ENCODE peak calls at places on chromosome 14, in nine cellular contexts. I is K562, H is ascending aorta, M is heart right ventricle, V is ovary, Z is body of pancreas, U is neural progenitor cell, W is transverse colon, C is H9. Y is an unnamed sample. For H3K4me1 and H3K9me3, the result is how much of the 10 kb centered on the place peaks cover.

GRCh38 chr14:77923131-77923933 is 123.4 kb downstream of the ADCK1 start:
- DNase-seq in M (no peak), H (no peak), C (no peak), W (no peak), Z (no peak), V (no peak), I (peak), U (no peak), Y (no peak)

GRCh38 chr14:106491851-106492250 is 965.5 kb downstream of the TMEM121 start:
- DNase-seq in W (peak), V (no peak), I (peak), M (no peak), Z (peak), U (no peak), C (no peak), H (no peak), Y (no peak)

GRCh38 chr14:56794557-56795283 is 15.6 kb downstream of the OTX2 start:
- DNase-seq in C (no peak), U (peak), Z (no peak), H (no peak), W (no peak), V (no peak), M (no peak), I (no peak), Y (no peak)

GRCh38 chr14:34742509-34743115 is 28.2 kb upstream of the CFL2 start:
- DNase-seq in W (no peak), M (no peak), V (no peak), U (no peak), I (no peak), C (no peak), Z (no peak), H (no peak), Y (no peak)

GRCh38 chr14:29618323-29619067 is 309.2 kb downstream of the PRKD1 start:
- DNase-seq in C (no peak), W (no peak), I (no peak), U (no peak), H (no peak), Z (peak), M (no peak), V (no peak), Y (no peak)

GRCh38 chr14:77033622-77034521 is 5.4 kb upstream of the IRF2BPL start:
- DNase-seq in U (peak), C (peak), H (peak), M (peak), V (peak), I (no peak), Z (peak), W (peak), Y (no peak)

GRCh38 chr14:101858791-101859537 is 97.5 kb downstream of the PPP2R5C start:
- DNase-seq in I (no peak), W (no peak), M (no peak), U (no peak), Z (no peak), H (no peak), V (no peak), C (no peak), Y (no peak)

GRCh38 chr14:59482471-59483331 is 1.5 kb downstream of the L3HYPDH start:
- DNase-seq in M (peak), Z (peak), W (peak), I (peak), H (peak), U (no peak), V (no peak), C (no peak), Y (peak)

GRCh38 chr14:101828038-101828437 is 66.5 kb downstream of the PPP2R5C start:
- DNase-seq in C (no peak), M (no peak), W (no peak), Z (no peak), H (no peak), V (no peak), I (no peak), U (no peak), Y (no peak)

GRCh38 chr14:85195872-85196477 is 334.0 kb upstream of the FLRT2 start:
- DNase-seq in W (no peak), I (no peak), Z (peak), V (no peak), M (no peak), H (no peak), U (peak), C (no peak), Y (no peak)

GRCh38 chr14:62800577-62800976 is 244.7 kb downstream of the KCNH5 start:
- DNase-seq in H (no peak), U (no peak), M (no peak), C (no peak), I (no peak), V (no peak), Z (no peak), W (no peak), Y (no peak)

GRCh38 chr14:88281447-88281846 is 41.6 kb downstream of the KCNK10 start:
- DNase-seq in I (no peak), Z (no peak), U (no peak), W (no peak), H (no peak), C (no peak), V (no peak), M (no peak), Y (no peak)

GRCh38 chr14:99261916-99262787 is 9.8 kb downstream of the BCL11B start:
- DNase-seq in M (no peak), H (peak), V (no peak), U (no peak), W (peak), Z (no peak), I (no peak), C (no peak), Y (no peak)

GRCh38 chr14:95348395-95349080 is 28.8 kb upstream of the CLMN start:
- DNase-seq in I (no peak), V (no peak), Z (no peak), M (no peak), C (no peak), U (peak), H (peak), W (no peak), Y (no peak)

GRCh38 chr14:74592476-74593191 is 19.4 kb downstream of the LTBP2 start:
- DNase-seq in V (no peak), W (no peak), Z (no peak), C (no peak), M (no peak), U (no peak), I (no peak), H (no peak), Y (no peak)

GRCh38 chr14:21894003-21894897 is 220.6 kb upstream of the OR4E1 start:
- DNase-seq in V (no peak), U (peak), H (no peak), Z (peak), C (peak), I (peak), M (no peak), W (no peak), Y (no peak)

GRCh38 chr14:100775831-100776591 is 49.3 kb downstream of the DLK1 start:
- DNase-seq in U (no peak), H (peak), Z (no peak), C (no peak), I (no peak), W (no peak), M (no peak), V (no peak), Y (no peak)

GRCh38 chr14:66330916-66331315 is 155.3 kb upstream of the CCDC196 start:
- DNase-seq in C (no peak), V (no peak), H (no peak), Z (no peak), W (no peak), U (no peak), M (no peak), I (no peak), Y (no peak)

GRCh38 chr14:97179573-97179972 is 382.4 kb downstream of the VRK1 start:
- DNase-seq in W (no peak), V (no peak), H (no peak), Z (no peak), U (no peak), M (no peak), I (no peak), C (no peak), Y (no peak)

GRCh38 chr14:97180304-97181200 is 383.4 kb downstream of the VRK1 start:
- DNase-seq in M (no peak), Z (no peak), W (no peak), C (no peak), H (no peak), V (no peak), I (peak), U (no peak), Y (no peak)

GRCh38 chr14:97178781-97179180 is 381.6 kb downstream of the VRK1 start:
- DNase-seq in H (no peak), M (no peak), Z (no peak), W (no peak), U (no peak), I (no peak), V (no peak), C (no peak), Y (no peak)

GRCh38 chr14:97177635-97178034 is 380.5 kb downstream of the VRK1 start:
- DNase-seq in C (no peak), Z (no peak), M (no peak), V (no peak), I (no peak), W (no peak), H (no peak), U (no peak), Y (no peak)

GRCh38 chr14:97177016-97177415 is 379.8 kb downstream of the VRK1 start:
- DNase-seq in W (no peak), Z (no peak), C (peak), M (no peak), U (peak), I (peak), V (no peak), H (no peak), Y (no peak)
- TF ChIP-seq CTCF in W (no peak), Z (no peak), C (peak), M (peak), U (peak), I (peak), V (no peak), H (no peak), Y (no peak)

DNA sequence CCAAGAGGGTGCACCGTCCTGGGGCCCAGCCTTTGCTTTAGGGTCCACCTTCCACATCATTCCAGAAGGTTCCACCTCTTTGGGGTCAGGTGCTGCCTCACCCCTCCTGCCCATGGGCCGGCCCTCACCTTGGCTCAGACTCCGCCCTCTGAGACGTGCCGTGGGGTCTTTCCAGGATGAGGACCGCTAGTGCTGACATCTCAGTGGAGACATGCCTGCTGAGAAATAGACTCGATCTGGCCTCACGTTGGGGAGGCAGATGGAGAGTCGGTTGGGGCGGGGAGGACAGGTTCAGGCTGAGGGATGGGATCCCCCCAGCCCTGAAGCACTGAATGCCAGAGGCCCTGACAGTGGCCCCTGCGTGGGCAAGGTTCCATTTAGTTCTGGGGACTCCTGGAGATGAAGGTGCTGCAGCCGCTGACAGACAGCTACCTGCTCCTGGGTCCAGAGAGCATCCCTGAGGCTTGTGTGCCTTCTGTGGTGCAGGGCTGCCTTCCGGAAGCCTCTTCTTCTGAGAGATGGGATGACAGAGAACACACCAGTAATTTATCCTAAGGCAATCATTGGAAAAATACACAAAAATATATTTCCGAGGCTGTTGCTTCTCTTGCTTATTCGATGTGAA is 185.3 kb downstream of the KIF26A start:
- DNase-seq in U (no peak), Z (no peak), C (peak), W (no peak), I (no peak), H (peak), M (no peak), V (peak), Y (no peak)
- H3K4me1 ChIP-seq in U (under half), Z (under half), C (under half), W (under half), I (under half), H (under half), M (under half), V (under half), Y (under half)

GRCh38 chr14:91805659-91806058 is 61.7 kb downstream of the TC2N start:
- DNase-seq in V (no peak), H (no peak), W (no peak), U (no peak), M (no peak), I (no peak), C (no peak), Z (no peak), Y (no peak)
- H3K9me3 ChIP-seq in V (under half), H (under half), W (under half), U (under half), M (under half), I (under half), C (under half), Z (under half), Y (under half)

GRCh38 chr14:53151867-53152626 is 1.1 kb downstream of the DDHD1 start:
- DNase-seq in Z (peak), W (peak), V (peak), U (peak), M (peak), H (peak), C (peak), I (peak), Y (no peak)
- TF ChIP-seq CTCF in Z (no peak), W (peak), V (no peak), U (peak), M (peak), H (peak), C (peak), I (peak), Y (peak)

GRCh38 chr14:68947802-68948201 is 31.3 kb downstream of the ACTN1 start:
- DNase-seq in U (peak), M (peak), H (peak), I (no peak), W (peak), Z (peak), V (peak), C (no peak), Y (peak)
- H3K4me1 ChIP-seq in U (under half), M (half or more), H (half or more), I (under half), W (half or more), Z (half or more), V (under half), C (under half), Y (half or more)

DNA sequence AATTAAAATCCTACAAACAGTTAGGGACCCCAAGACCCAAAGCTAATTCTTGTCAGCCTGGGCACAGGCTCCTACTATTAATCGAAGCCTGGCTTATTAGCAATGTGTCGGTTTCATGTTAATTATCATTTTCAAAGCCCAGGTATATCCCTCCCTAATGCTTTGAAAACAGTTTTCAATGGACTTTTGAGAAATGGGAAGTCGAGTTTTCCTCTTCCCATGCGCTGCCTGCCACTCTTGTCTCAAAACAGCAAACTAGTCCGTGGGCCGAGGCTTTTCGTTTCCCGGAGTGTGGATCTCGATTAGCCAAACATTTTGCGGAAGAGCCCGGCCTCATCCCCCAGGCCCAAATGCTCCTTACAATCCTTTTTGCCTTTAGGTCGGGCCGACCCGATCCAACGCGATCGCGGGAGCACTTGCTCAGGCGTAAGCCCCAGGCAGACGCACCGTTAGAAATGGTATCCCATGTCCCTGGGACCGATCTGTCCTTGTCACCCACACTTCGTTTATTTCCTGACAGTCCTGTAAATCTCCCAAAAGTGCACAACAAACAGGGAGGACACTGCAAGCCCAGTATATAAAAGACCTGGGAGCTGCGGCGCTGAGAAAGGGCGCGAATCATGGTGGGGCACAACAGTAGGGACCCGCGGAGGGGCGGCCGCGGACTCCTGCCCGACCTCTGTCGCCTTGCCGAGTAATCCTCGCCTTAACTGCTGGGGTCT is 1.5 kb downstream of the SIX6 start:
- DNase-seq in Z (no peak), I (no peak), M (no peak), H (no peak), W (no peak), V (no peak), C (no peak), U (no peak), Y (no peak)
- H3K9me3 ChIP-seq in Z (under half), I (under half), M (under half), H (under half), W (under half), V (under half), C (under half), U (under half), Y (under half)

GRCh38 chr14:70811065-70811464 is 1.8 kb upstream of the MAP3K9 start:
- DNase-seq in M (no peak), H (no peak), I (no peak), V (no peak), U (no peak), Z (no peak), C (no peak), W (no peak), Y (no peak)
- TF ChIP-seq CTCF in M (no peak), H (no peak), I (no peak), V (no peak), U (no peak), Z (no peak), C (no peak), W (no peak), Y (no peak)

Y was measured in thoracic aorta.